ENCODE peak calls at places on chromosomes 2 and 18, in ten cellular contexts. B is activated naive CD4-positive, alpha-beta T cell; A is SIG-M5; P is NCI-H460; V is stimulated activated CD8-positive, alpha-beta memory T cell treated with anti-CD3 and anti-CD28 coated beads, Interleukin-12 subunit alpha, Interleukin-12 subunit beta, amount 100 ng/mL, for 1 hour; C is iris pigment epithelial cell; Y is stromal cell of bone marrow; W is caudate nucleus; O is heart left ventricle; E is H9. L is an unnamed sample.

GRCh38 chr18:55868909-55869308 is 280.9 kb upstream of the TCF4 start:
- DNase-seq in B (no peak), A (no peak), P (no peak), V (no peak), C (peak), Y (no peak), W (no peak), O (no peak), E (no peak), L (no peak)

GRCh38 chr2:234621120-234621519 is 124.2 kb upstream of the ARL4C start:
- DNase-seq in B (no peak), A (no peak), P (no peak), V (no peak), C (no peak), Y (no peak), W (no peak), O (no peak), E (no peak), L (no peak)

GRCh38 chr18:13437034-13437433 is 218.5 kb downstream of the LDLRAD4 start:
- DNase-seq in B (no peak), A (no peak), P (no peak), V (no peak), C (no peak), Y (no peak), W (no peak), O (no peak), E (no peak), L (no peak)

GRCh38 chr2:197800091-197800490 is 4.3 kb upstream of the PLCL1 start:
- DNase-seq in B (no peak), A (no peak), P (no peak), V (no peak), C (no peak), Y (no peak), W (no peak), O (no peak), E (no peak), L (no peak)

GRCh38 chr2:138621139-138621538 is 119.6 kb downstream of the SPOPL start:
- DNase-seq in B (no peak), A (no peak), P (no peak), V (no peak), C (no peak), Y (no peak), W (no peak), O (no peak), E (no peak), L (no peak)

GRCh38 chr2:9135804-9136558 is 70.6 kb upstream of the ASAP2 start:
- DNase-seq in B (no peak), A (no peak), P (no peak), V (no peak), C (peak), Y (no peak), W (no peak), O (no peak), E (no peak), L (peak)

GRCh38 chr18:74242451-74243096 is 49.2 kb downstream of the CYB5A start:
- DNase-seq in B (no peak), A (no peak), P (no peak), V (no peak), C (no peak), Y (no peak), W (no peak), O (peak), E (no peak), L (peak)

GRCh38 chr2:217501887-217502286 is 500.9 kb downstream of the TNS1 start:
- DNase-seq in B (no peak), A (no peak), P (no peak), V (no peak), C (no peak), Y (no peak), W (no peak), O (no peak), E (no peak), L (no peak)

GRCh38 chr2:218975060-218975777 is 9.8 kb downstream of the FEV start:
- DNase-seq in B (no peak), A (no peak), P (no peak), V (no peak), C (no peak), Y (no peak), W (no peak), O (no peak), E (no peak), L (no peak)

GRCh38 chr2:127629637-127630036 is 16.3 kb upstream of the GPR17 start:
- DNase-seq in B (no peak), A (no peak), P (no peak), V (no peak), C (no peak), Y (no peak), W (no peak), O (no peak), E (no peak), L (no peak)

GRCh38 chr2:230135126-230135525 is 66.4 kb upstream of the SLC16A14 start:
- DNase-seq in B (no peak), A (no peak), P (no peak), V (no peak), C (no peak), Y (no peak), W (no peak), O (no peak), E (no peak), L (no peak)

L was measured in fibroblast of the aortic adventitia.